ENCODE peak calls at places on chromosome 17, in seven cellular contexts. C is body of pancreas, P is A549, M is uterus, B is endothelial cell of umbilical vein, Y is IMR-90, A is stomach. N is an unnamed sample.

GRCh38 chr17:29958947-29959657 is 17.7 kb downstream of the EFCAB5 start:
- DNase-seq in C (no peak), P (peak; percentile 58), M (no peak), B (no peak), Y (peak; percentile 49), A (no peak), N (no peak)

GRCh38 chr17:66302761-66303626 is 581 bp downstream of the PRKCA start:
- DNase-seq in C (peak; percentile 70), P (peak; percentile 84), M (peak; percentile 51), B (peak; percentile 64), Y (peak; percentile 42), A (peak; percentile 68), N (peak; percentile 76)

GRCh38 chr17:60759756-60760155 is 82.1 kb downstream of the BCAS3 start:
- DNase-seq in C (no peak), P (no peak), M (no peak), B (no peak), Y (no peak), A (no peak), N (no peak)

GRCh38 chr17:27433521-27433920 is 22.7 kb upstream of the KSR1 start:
- DNase-seq in C (no peak), P (no peak), M (no peak), B (no peak), Y (no peak), A (no peak), N (no peak)

GRCh38 chr17:79814966-79815835 is 18.3 kb upstream of the CBX8 start:
- DNase-seq in C (peak; percentile 88), P (no peak), M (no peak), B (no peak), Y (no peak), A (peak; percentile 88), N (peak; percentile 90)

GRCh38 chr17:59154335-59154720 is 658 bp downstream of the SKA2 start:
- DNase-seq in C (peak; percentile 25), P (peak; percentile 62), M (peak; percentile 31), B (no peak), Y (peak; percentile 39), A (peak; percentile 37), N (peak; percentile 45)

GRCh38 chr17:32998893-32999240 is 7.2 kb downstream of the SPACA3 start:
- DNase-seq in C (no peak), P (peak; percentile 44), M (no peak), B (no peak), Y (peak; percentile 60), A (no peak), N (no peak)

GRCh38 chr17:21363776-21364642 is 12.1 kb upstream of the KCNJ12 start:
- DNase-seq in C (no peak), P (no peak), M (no peak), B (no peak), Y (no peak), A (no peak), N (no peak)

GRCh38 chr17:4708436-4708835 is 2.0 kb upstream of the ARRB2 start:
- DNase-seq in C (no peak), P (peak; percentile 60), M (no peak), B (no peak), Y (no peak), A (no peak), N (no peak)

GRCh38 chr17:33640629-33641028 is 347.5 kb upstream of the ASIC2 start:
- DNase-seq in C (no peak), P (no peak), M (no peak), B (no peak), Y (no peak), A (no peak), N (no peak)

GRCh38 chr17:8287651-8288335 is 677 bp upstream of the RANGRF start:
- DNase-seq in C (peak; percentile 45), P (no peak), M (no peak), B (no peak), Y (no peak), A (peak; percentile 66), N (peak; percentile 66)

GRCh38 chr17:82483204-82483660 is 24.7 kb downstream of the NARF start:
- DNase-seq in C (no peak), P (no peak), M (no peak), B (no peak), Y (no peak), A (no peak), N (no peak)

GRCh38 chr17:33328129-33328528 is 35.0 kb upstream of the ASIC2 start:
- DNase-seq in C (no peak), P (no peak), M (no peak), B (no peak), Y (peak; percentile 4), A (no peak), N (peak; percentile 4)

DNA sequence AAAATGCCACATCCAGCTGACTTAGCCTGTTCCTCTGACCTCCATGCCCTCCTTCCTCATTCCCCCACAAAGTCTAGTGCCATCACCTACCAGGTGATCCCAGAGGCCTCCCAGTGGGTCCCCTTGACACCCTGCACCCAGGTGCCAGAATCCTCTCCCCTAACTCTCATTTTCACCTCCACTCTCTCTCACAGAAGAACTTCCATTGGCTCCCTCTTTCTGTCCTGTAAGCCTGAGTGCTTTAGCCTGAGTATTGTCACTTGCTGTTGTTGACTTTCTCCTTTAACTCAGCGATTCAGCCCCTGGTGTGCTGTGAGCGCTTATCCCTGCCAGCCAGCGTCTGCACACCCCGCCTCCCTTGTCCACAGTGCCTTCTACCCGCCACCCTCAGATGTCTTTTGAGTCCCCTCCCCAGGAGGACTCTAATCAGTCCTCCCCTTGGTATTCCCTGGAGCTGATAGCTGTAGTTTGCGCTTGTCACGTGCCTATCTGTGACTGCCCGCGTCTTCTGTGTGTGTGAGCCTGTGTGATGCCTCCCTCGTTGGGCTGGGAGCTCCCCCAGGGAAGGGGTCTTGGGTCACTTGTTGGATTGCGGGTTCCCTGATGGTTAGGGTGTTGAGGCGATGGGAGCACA is 31.9 kb downstream of the ARHGAP23 start:
- DNase-seq in C (no peak), P (no peak), M (no peak), B (no peak), Y (no peak), A (no peak), N (no peak)
- H3K27ac ChIP-seq in C (no peak overlapping the region), P (no peak overlapping the region), M (no peak overlapping the region), B (no peak overlapping the region), Y (no peak overlapping the region), A (no peak overlapping the region), N (no peak overlapping the region)

DNA sequence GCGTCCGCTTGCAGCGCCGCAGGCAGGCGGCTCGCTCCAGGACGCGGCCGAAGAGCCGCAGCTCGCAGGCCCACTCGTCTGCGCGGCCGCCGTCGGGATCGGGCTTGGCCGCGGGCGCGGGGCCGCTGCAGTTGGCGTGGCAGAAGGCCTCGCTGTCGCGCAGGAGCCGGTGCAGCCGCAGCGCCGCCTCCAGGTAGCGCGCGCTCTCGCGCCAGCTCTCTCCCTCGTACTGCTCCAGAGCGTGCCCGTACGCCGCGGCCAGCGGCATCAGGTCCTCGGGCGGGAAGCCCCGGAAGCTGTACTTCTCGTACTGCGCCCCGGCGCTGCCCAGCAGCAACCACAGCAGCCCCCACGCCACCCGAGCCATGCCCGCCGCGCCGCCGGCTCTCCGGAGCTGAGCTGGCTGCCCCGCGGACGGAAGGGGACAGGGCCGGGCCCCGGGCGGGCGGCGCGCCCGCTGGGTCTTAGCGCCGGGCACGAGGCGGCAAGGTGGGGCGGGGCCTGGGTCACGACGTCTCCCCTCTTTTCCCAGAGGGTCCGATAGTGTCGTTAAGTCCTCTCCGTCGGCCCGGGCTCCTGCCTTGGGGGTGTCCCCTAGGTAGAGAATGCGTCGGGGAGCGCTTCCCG is at the start of gene P3H4:
- DNase-seq in C (peak; percentile 84), P (peak; percentile 87), M (peak; percentile 73), B (peak; percentile 84), Y (peak; percentile 80), A (peak; percentile 85), N (peak; percentile 85)
- TF ChIP-seq POLR2A in C (peak; percentile 59), P (peak; percentile 47), M (no peak), B (peak; percentile 90), Y (peak; percentile 30), A (no peak), N (peak; percentile 65)

DNA sequence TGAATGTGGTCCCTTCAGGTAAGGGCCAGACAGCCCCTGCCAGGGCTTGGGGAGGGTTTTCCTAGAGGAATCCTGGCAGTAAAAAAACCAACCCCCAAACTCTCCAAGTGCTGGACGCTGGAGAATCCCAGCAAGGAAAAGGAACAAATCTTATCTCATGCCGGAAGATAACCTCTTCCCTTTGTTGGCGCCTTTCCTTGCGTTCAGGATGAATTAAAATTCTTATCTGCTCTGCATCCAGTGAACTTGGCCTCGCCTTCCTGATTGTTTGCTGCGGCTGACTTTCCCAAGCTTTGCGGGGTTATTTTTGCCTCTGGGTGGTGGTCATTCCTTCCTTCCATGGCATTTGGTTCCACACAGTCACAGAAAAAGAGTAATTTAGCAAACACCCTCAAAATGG is 77.6 kb downstream of the MRC2 start:
- DNase-seq in C (no peak), P (no peak), M (no peak), B (peak; percentile 80), Y (no peak), A (peak; percentile 34), N (no peak)
- H3K27ac ChIP-seq in C (peak overlapping the region; percentile 57), P (peak overlapping the region; percentile 97), M (peak overlapping the region; percentile 68), B (peak overlapping the region; percentile 40), Y (peak overlapping the region; percentile 59), A (peak overlapping the region; percentile 14), N (no peak overlapping the region)

GRCh38 chr17:81453712-81454111 is 58.5 kb downstream of the BAHCC1 start:
- DNase-seq in C (no peak), P (no peak), M (no peak), B (no peak), Y (no peak), A (no peak), N (no peak)
- TF ChIP-seq POLR2A in C (no peak), P (no peak), M (no peak), B (no peak), Y (no peak), A (no peak), N (no peak)

GRCh38 chr17:64608571-64608981 is 53.5 kb downstream of the SMURF2 start:
- DNase-seq in C (no peak), P (no peak), M (no peak), B (peak; percentile 55), Y (peak; percentile 58), A (no peak), N (no peak)
- H3K27ac ChIP-seq in C (no peak overlapping the region), P (no peak overlapping the region), M (no peak overlapping the region), B (peak overlapping the region; percentile 34), Y (no peak overlapping the region), A (no peak overlapping the region), N (no peak overlapping the region)

GRCh38 chr17:19724501-19725420 is 8.4 kb upstream of the SLC47A2 start:
- DNase-seq in C (peak; percentile 48), P (no peak), M (peak; percentile 42), B (peak; percentile 44), Y (no peak), A (peak; percentile 70), N (no peak)
- TF ChIP-seq POLR2A in C (no peak), P (no peak), M (no peak), B (no peak), Y (no peak), A (no peak), N (no peak)